ENCODE peak calls at places on chromosomes 12 and 14, in ten cellular contexts. A is brain microvascular endothelial cell, X is fibroblast of the aortic adventitia, Q is cardiac fibroblast, U is RWPE2, C is endodermal cell, W is lower leg skin, Z is astrocyte, H is kidney epithelial cell, M is WERI-Rb-1. P is an unnamed sample.

GRCh38 chr14:99427632-99428315 is 52.9 kb downstream of the SETD3 start:
- DNase-seq in A (peak; percentile 30), X (no peak), Q (peak; percentile 27), U (no peak), C (no peak), W (no peak), Z (peak; percentile 60), H (peak; percentile 43), M (peak; percentile 36), P (peak; percentile 84)

GRCh38 chr12:38490941-38491340 is 174.4 kb downstream of the ALG10B start:
- DNase-seq in A (no peak), X (no peak), Q (no peak), U (no peak), C (no peak), W (no peak), Z (no peak), H (no peak), M (no peak), P (no peak)

GRCh38 chr12:87202189-87202588 is 827.0 kb downstream of the C12orf50 start:
- DNase-seq in A (no peak), X (no peak), Q (no peak), U (no peak), C (no peak), W (no peak), Z (no peak), H (no peak), M (no peak), P (no peak)

GRCh38 chr12:40105265-40105514 is 691 bp downstream of the SLC2A13 start:
- DNase-seq in A (peak; percentile 0), X (peak; percentile 20), Q (no peak), U (no peak), C (no peak), W (no peak), Z (peak; percentile 19), H (no peak), M (no peak), P (peak; percentile 27)

GRCh38 chr12:82746668-82747067 is 60.0 kb downstream of the TMTC2 start:
- DNase-seq in A (no peak), X (no peak), Q (no peak), U (no peak), C (no peak), W (no peak), Z (no peak), H (no peak), M (no peak), P (no peak)

GRCh38 chr14:33280646-33281045 is 342.0 kb downstream of the NPAS3 start:
- DNase-seq in A (peak; percentile 38), X (no peak), Q (peak; percentile 4), U (no peak), C (no peak), W (no peak), Z (peak; percentile 67), H (peak; percentile 37), M (no peak), P (peak; percentile 20)

GRCh38 chr14:36662543-36663403 is 1.1 kb downstream of the PAX9 start:
- DNase-seq in A (no peak), X (no peak), Q (no peak), U (peak; percentile 75), C (peak; percentile 83), W (no peak), Z (no peak), H (no peak), M (no peak), P (peak; percentile 45)

GRCh38 chr12:51077930-51078329 is 5.5 kb downstream of the CSRNP2 start:
- DNase-seq in A (peak; percentile 17), X (peak; percentile 26), Q (peak; percentile 27), U (no peak), C (no peak), W (no peak), Z (peak; percentile 47), H (no peak), M (no peak), P (peak; percentile 36)

GRCh38 chr14:74531467-74531866 is 37.9 kb downstream of the ISCA2 start:
- DNase-seq in A (peak; percentile 15), X (peak; percentile 72), Q (peak; percentile 76), U (no peak), C (peak; percentile 90), W (no peak), Z (no peak), H (no peak), M (peak; percentile 65), P (peak; percentile 51)

GRCh38 chr12:53326460-53327185 is 5.2 kb upstream of the AAAS start:
- DNase-seq in A (no peak), X (no peak), Q (no peak), U (no peak), C (no peak), W (no peak), Z (no peak), H (no peak), M (no peak), P (no peak)

GRCh38 chr12:2035421-2036080 is 17.2 kb upstream of the CACNA1C start:
- DNase-seq in A (no peak), X (no peak), Q (no peak), U (no peak), C (no peak), W (no peak), Z (no peak), H (no peak), M (peak; percentile 24), P (no peak)

GRCh38 chr12:265096-265495 is 2.5 kb upstream of the SLC6A13 start:
- DNase-seq in A (no peak), X (no peak), Q (no peak), U (no peak), C (no peak), W (no peak), Z (no peak), H (no peak), M (no peak), P (no peak)

GRCh38 chr14:89805501-89805900 is 149.0 kb downstream of the EFCAB11 start:
- DNase-seq in A (peak; percentile 12), X (no peak), Q (no peak), U (no peak), C (no peak), W (no peak), Z (peak; percentile 15), H (no peak), M (no peak), P (no peak)

DNA sequence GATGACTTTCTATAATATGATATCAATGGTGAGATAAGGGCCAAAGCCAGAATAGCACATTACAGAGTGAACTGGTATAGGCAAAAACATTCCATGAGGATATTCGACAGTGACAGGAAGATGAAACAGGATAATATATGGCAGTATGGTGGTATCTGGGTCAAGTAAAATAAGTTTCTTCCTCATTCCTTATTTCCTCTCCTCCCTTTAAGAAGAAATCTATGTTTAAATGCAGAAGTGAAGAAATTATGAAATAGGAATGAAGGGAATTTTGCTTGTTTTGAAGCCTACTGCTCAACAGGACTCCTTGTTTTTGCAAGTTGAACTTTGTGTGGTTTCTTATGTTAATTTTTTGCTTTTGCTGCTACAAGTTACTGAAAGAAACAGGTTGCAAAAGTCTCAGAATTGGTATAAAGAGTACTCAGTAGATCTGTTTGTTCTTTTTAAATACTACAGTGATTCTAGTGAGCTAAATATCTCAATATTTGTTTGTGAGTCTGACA is 7.0 kb downstream of the ACSS3 start:
- DNase-seq in A (peak; percentile 11), X (peak; percentile 4), Q (peak; percentile 18), U (no peak), C (no peak), W (no peak), Z (peak; percentile 18), H (no peak), M (no peak), P (peak; percentile 24)
- H3K4me3 ChIP-seq in A (no peak overlapping the region), X (no peak overlapping the region), Q (no peak overlapping the region), U (no peak overlapping the region), C (peak overlapping the region; percentile 11), W (no peak overlapping the region), Z (no peak overlapping the region), H (no peak overlapping the region), M (no peak overlapping the region), P (no peak overlapping the region)

DNA sequence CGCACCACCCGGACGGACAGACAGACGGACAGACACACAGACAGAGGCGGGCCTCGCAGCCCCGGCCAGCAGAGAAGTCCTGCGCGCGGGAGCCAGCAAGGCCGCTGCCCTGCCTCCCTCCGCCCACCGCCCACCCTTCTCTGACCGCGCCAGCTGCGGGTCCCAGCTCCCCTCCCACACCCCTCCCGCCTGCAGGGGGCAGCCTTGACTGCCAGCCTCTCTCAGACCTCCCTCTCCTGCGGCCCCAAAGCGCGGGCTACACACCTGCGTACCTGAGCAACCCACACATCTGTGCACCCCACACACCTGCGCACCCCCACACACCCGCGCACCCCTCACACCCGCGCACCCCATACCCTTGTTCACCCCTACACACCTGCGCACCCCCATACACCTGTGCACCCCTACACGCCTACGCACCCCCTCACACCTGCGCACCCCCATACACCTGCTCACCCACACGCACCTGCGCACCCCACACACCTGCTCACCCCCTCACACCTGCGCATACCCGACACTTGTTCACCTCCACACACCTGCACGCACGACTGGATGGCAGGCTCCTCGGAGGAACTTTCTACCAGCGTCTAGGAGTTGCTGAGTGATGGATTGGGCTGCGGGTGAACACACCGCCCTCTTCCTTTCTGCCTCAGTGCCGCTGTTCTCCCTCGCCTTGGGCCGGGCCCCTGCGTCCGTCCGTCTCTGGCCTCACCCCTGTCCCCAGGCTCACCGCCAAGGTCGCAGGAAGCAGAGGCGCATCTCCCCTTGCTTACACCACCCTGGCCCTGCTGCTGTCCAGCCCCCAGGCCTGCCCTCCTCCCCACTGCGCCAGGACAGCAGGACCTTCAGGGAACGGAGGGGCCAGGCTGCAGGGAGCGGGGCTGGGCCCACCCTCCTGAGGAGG is 20.8 kb upstream of the TMEM106C start:
- DNase-seq in A (no peak), X (no peak), Q (no peak), U (no peak), C (peak; percentile 92), W (no peak), Z (no peak), H (no peak), M (peak; percentile 69), P (no peak)
- TF ChIP-seq CTCF in A (peak; percentile 52), X (no peak), Q (peak; percentile 24), U (no peak), C (peak; percentile 56), W (no peak), Z (no peak), H (peak; percentile 73), M (peak; percentile 67), P (no peak)

GRCh38 chr12:15220961-15221885 is at the start of gene RERG:
- DNase-seq in A (peak; percentile 57), X (peak; percentile 68), Q (peak; percentile 84), U (peak; percentile 23), C (peak; percentile 98), W (peak; percentile 65), Z (peak; percentile 46), H (peak; percentile 35), M (peak; percentile 86), P (peak; percentile 55)
- H3K4me3 ChIP-seq in A (peak within 1 kb of the TSS; percentile 59), X (peak within 1 kb of the TSS; percentile 56), Q (peak within 1 kb of the TSS; percentile 49), U (peak within 1 kb of the TSS; percentile 25), C (peak within 1 kb of the TSS; percentile 77), W (peak within 1 kb of the TSS; percentile 30), Z (peak within 1 kb of the TSS; percentile 65), H (peak within 1 kb of the TSS; percentile 50), M (peak within 1 kb of the TSS; percentile 46), P (peak within 1 kb of the TSS; percentile 41)

DNA sequence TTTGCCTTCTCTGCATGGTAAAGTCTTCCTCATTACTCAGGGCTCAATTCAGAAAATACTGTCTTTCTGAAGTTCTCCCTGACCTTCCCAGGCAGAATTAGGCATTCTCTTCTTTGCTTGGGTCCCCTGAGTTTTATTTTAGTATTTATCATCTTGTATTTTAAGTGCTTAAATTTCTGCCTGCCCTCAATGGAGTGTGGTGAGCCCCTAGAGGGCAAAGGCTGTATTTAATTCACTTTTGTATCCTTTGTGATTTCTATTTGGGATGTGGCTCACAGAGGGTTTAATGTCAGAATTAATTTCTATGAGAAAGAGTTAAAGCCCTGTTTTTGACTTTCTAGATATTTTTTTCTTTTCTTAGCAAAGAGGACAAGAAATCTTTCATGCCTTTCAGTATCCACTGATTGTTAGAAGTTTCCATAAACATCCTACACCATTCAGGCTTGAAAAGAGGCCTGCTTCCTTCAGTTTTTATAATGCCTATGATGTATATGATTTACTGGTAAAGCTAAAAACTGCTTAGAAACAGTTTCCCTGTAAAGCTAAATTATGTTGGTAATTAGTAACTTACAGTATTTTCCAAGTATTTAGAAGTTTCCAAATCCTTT is 55.6 kb upstream of the PTPRB start:
- DNase-seq in A (peak; percentile 49), X (peak; percentile 68), Q (peak; percentile 61), U (no peak), C (no peak), W (no peak), Z (peak; percentile 21), H (no peak), M (no peak), P (peak; percentile 44)
- TF ChIP-seq CTCF in A (peak; percentile 73), X (peak; percentile 75), Q (peak; percentile 65), U (peak; percentile 73), C (peak; percentile 75), W (no peak), Z (peak; percentile 51), H (peak; percentile 47), M (peak; percentile 6), P (peak; percentile 67)